ENCODE peak calls at places on chromosomes 1 and 21, in four cellular contexts. One of them, this sample, is unnamed.

GRCh38 chr1:215895893-215896292 is 328.8 kb downstream of the KCTD3 start:
- DNase-seq in IMR-90: no peak
- DNase-seq in H9: no peak
- DNase-seq in body of pancreas: no peak
- DNase-seq in this sample: no peak

GRCh38 chr1:245695211-245695610 is 540.4 kb downstream of the KIF26B start:
- DNase-seq in H9: no peak
- DNase-seq in body of pancreas: no peak
- DNase-seq in IMR-90: no peak
- DNase-seq in this sample: no peak

GRCh38 chr1:208420021-208420420 is 175.8 kb upstream of the PLXNA2 start:
- DNase-seq in IMR-90: no peak
- DNase-seq in H9: no peak
- DNase-seq in body of pancreas: no peak
- DNase-seq in this sample: no peak

GRCh38 chr1:119549719-119550141 is 42.7 kb downstream of the HSD3B1 start:
- DNase-seq in body of pancreas: peak
- DNase-seq in IMR-90: peak
- DNase-seq in H9: peak
- DNase-seq in this sample: peak

GRCh38 chr1:237448042-237448441 is 406.1 kb downstream of the RYR2 start:
- DNase-seq in IMR-90: no peak
- DNase-seq in H9: no peak
- DNase-seq in body of pancreas: no peak
- DNase-seq in this sample: no peak

GRCh38 chr1:78047631-78048030 is 1.9 kb downstream of the GIPC2 start:
- DNase-seq in H9: no peak
- DNase-seq in IMR-90: no peak
- DNase-seq in body of pancreas: no peak
- DNase-seq in this sample: no peak

GRCh38 chr1:68916227-68916853 is 419.5 kb upstream of the DEPDC1 start:
- DNase-seq in body of pancreas: peak
- DNase-seq in IMR-90: peak
- DNase-seq in H9: no peak
- DNase-seq in this sample: no peak

GRCh38 chr1:77509051-77509492 is 173.4 kb downstream of the ZZZ3 start:
- DNase-seq in H9: no peak
- DNase-seq in IMR-90: no peak
- DNase-seq in body of pancreas: no peak
- DNase-seq in this sample: peak

GRCh38 chr1:200319143-200319542 is 90.7 kb downstream of the ZNF281 start:
- DNase-seq in IMR-90: no peak
- DNase-seq in H9: no peak
- DNase-seq in body of pancreas: no peak
- DNase-seq in this sample: no peak

GRCh38 chr1:197145451-197146029 is 929 bp downstream of the ASPM start:
- DNase-seq in H9: no peak
- DNase-seq in body of pancreas: no peak
- DNase-seq in IMR-90: no peak
- DNase-seq in this sample: no peak

GRCh38 chr21:43192501-43193081 is 23.8 kb downstream of the CRYAA start:
- DNase-seq in body of pancreas: peak
- DNase-seq in H9: no peak
- DNase-seq in IMR-90: no peak
- DNase-seq in this sample: peak

DNA sequence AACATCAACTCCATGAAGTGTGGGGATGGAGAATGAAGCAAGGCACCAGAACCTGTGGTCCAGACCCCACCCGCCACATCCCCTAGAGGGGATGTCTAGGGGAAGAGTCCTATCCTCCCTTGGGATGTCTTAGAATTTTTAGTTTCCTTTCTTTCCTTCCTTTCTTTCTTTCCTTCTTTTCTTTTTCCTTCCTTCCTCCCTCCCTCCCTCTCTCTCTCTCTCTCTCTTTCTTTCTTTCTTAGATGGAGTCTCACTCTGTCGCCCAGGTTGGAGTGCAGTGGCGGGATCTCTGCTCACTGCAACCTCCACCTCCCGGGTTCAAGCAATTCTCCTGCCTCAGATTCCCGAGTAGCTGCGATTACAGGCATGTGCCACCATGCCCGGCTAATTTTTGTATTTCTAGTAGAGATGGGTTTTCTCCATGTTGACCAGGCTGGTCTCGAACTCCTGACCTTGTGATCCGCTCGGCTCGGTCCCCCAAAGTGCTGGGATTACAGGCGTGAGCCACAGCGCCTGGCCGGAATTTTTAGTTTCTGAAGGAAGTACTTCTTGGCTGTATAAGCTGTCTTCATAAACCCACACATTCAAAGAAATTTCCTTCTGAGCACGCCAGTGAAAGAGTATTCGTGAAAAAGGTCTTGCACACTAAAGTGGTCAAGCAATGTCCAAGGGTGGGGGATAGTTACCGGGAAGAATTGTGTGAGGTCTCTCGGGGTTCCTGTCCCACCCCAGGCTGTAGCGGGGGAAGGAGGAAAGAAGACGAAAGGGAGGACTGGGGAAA is 20.8 kb upstream of the LEFTY2 start:
- DNase-seq in IMR-90: no peak
- DNase-seq in H9: no peak
- DNase-seq in body of pancreas: no peak
- DNase-seq in this sample: no peak
- TF ChIP-seq CTCF in IMR-90: no peak
- TF ChIP-seq CTCF in H9: no peak
- TF ChIP-seq CTCF in body of pancreas: no peak
- TF ChIP-seq CTCF in this sample: no peak

GRCh38 chr1:228457017-228457395 is 30.2 kb upstream of the RNF187 start:
- DNase-seq in IMR-90: no peak
- DNase-seq in body of pancreas: no peak
- DNase-seq in H9: no peak
- DNase-seq in this sample: no peak

GRCh38 chr1:228454238-228454637 is 32.9 kb upstream of the RNF187 start:
- DNase-seq in IMR-90: no peak
- DNase-seq in H9: no peak
- DNase-seq in body of pancreas: no peak
- DNase-seq in this sample: no peak

GRCh38 chr1:228456252-228457016 is 30.7 kb upstream of the RNF187 start:
- DNase-seq in body of pancreas: no peak
- DNase-seq in H9: no peak
- DNase-seq in IMR-90: no peak
- DNase-seq in this sample: no peak

GRCh38 chr1:228457396-228458176 is 29.6 kb upstream of the RNF187 start:
- DNase-seq in body of pancreas: peak
- DNase-seq in IMR-90: peak
- DNase-seq in H9: peak
- DNase-seq in this sample: peak

DNA sequence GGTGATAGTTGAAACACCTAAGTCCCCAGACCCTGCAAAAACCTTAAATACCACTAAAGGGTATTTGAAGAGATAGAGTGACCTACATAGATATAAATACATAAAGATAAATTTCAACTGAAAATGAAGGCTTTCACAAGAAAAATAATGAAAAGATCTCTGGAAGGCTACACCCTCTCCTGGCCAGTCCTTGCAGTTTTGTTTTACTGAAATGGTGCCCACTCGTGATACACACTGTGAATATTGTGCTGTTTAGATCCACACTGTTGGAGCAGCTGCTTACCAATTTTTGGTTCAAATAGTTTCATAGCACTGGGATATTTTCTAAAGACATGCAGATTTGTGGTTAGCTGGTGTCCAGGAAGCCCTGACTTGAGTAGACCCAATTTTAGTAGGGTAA is 31.5 kb upstream of the RNF187 start:
- DNase-seq in H9: no peak
- DNase-seq in body of pancreas: no peak
- DNase-seq in IMR-90: peak
- DNase-seq in this sample: no peak
- TF ChIP-seq CTCF in H9: no peak
- TF ChIP-seq CTCF in body of pancreas: no peak
- TF ChIP-seq CTCF in IMR-90: peak
- TF ChIP-seq CTCF in this sample: no peak

GRCh38 chr21:15624646-15625045 is 105.1 kb upstream of the USP25 start:
- DNase-seq in body of pancreas: no peak
- DNase-seq in IMR-90: no peak
- DNase-seq in H9: no peak
- DNase-seq in this sample: no peak
- TF ChIP-seq CTCF in body of pancreas: no peak
- TF ChIP-seq CTCF in IMR-90: no peak
- TF ChIP-seq CTCF in H9: no peak
- TF ChIP-seq CTCF in this sample: no peak

GRCh38 chr1:30787856-30788495 is 30.4 kb upstream of the LAPTM5 start:
- DNase-seq in body of pancreas: no peak
- DNase-seq in IMR-90: no peak
- DNase-seq in H9: no peak
- DNase-seq in this sample: no peak

GRCh38 chr1:30790850-30791778 is 33.5 kb upstream of the LAPTM5 start:
- DNase-seq in H9: no peak
- DNase-seq in IMR-90: no peak
- DNase-seq in body of pancreas: no peak
- DNase-seq in this sample: no peak

GRCh38 chr1:30789388-30790255 is 32.0 kb upstream of the LAPTM5 start:
- DNase-seq in IMR-90: no peak
- DNase-seq in body of pancreas: no peak
- DNase-seq in H9: no peak
- DNase-seq in this sample: no peak

GRCh38 chr1:30787266-30787665 is 29.7 kb upstream of the LAPTM5 start:
- DNase-seq in IMR-90: no peak
- DNase-seq in H9: no peak
- DNase-seq in body of pancreas: no peak
- DNase-seq in this sample: no peak

GRCh38 chr1:30788580-30789387 is 31.2 kb upstream of the LAPTM5 start:
- DNase-seq in H9: no peak
- DNase-seq in body of pancreas: no peak
- DNase-seq in IMR-90: no peak
- DNase-seq in this sample: peak
- TF ChIP-seq CTCF in H9: no peak
- TF ChIP-seq CTCF in body of pancreas: no peak
- TF ChIP-seq CTCF in IMR-90: no peak
- TF ChIP-seq CTCF in this sample: no peak

This sample was measured in prostate gland.